ENCODE peak calls at places on chromosomes 6 and 20, in nine cellular contexts. A is testis, U is GM23248, B is lower lobe of right lung, V is HCT116, T is uterus, O is IMR-90, P is tibial nerve, S is small intestine. G is an unnamed sample. For H3K9me3 and H3K4me1, the result is how much of the 10 kb centered on the place peaks cover.

GRCh38 chr6:153272201-153272980 is 141.3 kb upstream of the RGS17 start:
- DNase-seq in U (no peak), O (no peak), V (no peak), A (no peak), S (no peak), T (no peak), P (no peak), B (no peak), G (no peak)

GRCh38 chr6:20801595-20801994 is 267.3 kb downstream of the CDKAL1 start:
- DNase-seq in B (no peak), T (no peak), P (no peak), V (no peak), S (no peak), U (no peak), A (no peak), O (no peak), G (no peak)

GRCh38 chr6:79630883-79631799 is at the start of gene SH3BGRL2:
- DNase-seq in P (peak), U (peak), V (peak), O (peak), A (peak), T (peak), S (peak), B (peak), G (peak)

GRCh38 chr20:37757550-37757949 is 63.7 kb downstream of the CTNNBL1 start:
- DNase-seq in B (no peak), V (no peak), S (no peak), U (no peak), P (no peak), T (no peak), A (no peak), O (no peak), G (no peak)

GRCh38 chr6:15296735-15297134 is 50.9 kb downstream of the JARID2 start:
- DNase-seq in S (no peak), O (no peak), U (no peak), B (no peak), A (no peak), T (no peak), V (no peak), P (no peak), G (no peak)

GRCh38 chr6:92690997-92691599 is 728.3 kb downstream of the EPHA7 start:
- DNase-seq in A (no peak), T (no peak), S (no peak), O (peak), V (no peak), B (no peak), U (no peak), P (no peak), G (no peak)

GRCh38 chr6:11428351-11428750 is 109.2 kb upstream of the TMEM170B start:
- DNase-seq in P (no peak), U (peak), V (no peak), O (no peak), B (no peak), T (no peak), S (no peak), A (no peak), G (no peak)

GRCh38 chr20:14413835-14414234 is 76.4 kb upstream of the FLRT3 start:
- DNase-seq in O (no peak), T (no peak), U (no peak), V (no peak), A (no peak), P (no peak), B (no peak), S (no peak), G (no peak)

GRCh38 chr6:32945106-32945761 is 4.4 kb upstream of the HLA-DMB start:
- DNase-seq in A (no peak), U (peak), B (no peak), P (no peak), T (no peak), V (no peak), S (peak), O (peak), G (no peak)

GRCh38 chr6:74289881-74290280 is 593.9 kb downstream of the CD109 start:
- DNase-seq in V (no peak), T (no peak), O (peak), B (no peak), A (no peak), P (no peak), S (no peak), U (peak), G (no peak)

GRCh38 chr20:64216036-64216435 is 39.5 kb upstream of the PCMTD2 start:
- DNase-seq in U (no peak), O (no peak), T (no peak), B (no peak), P (no peak), S (no peak), V (no peak), A (peak), G (peak)

GRCh38 chr6:6730831-6731230 is 142.3 kb downstream of the LY86 start:
- DNase-seq in P (no peak), T (peak), O (peak), A (no peak), S (no peak), U (peak), V (no peak), B (no peak), G (no peak)

GRCh38 chr6:170230520-170231390 is 60.1 kb downstream of the DLL1 start:
- DNase-seq in A (no peak), B (no peak), S (no peak), U (no peak), V (no peak), T (no peak), P (no peak), O (no peak), G (no peak)

GRCh38 chr6:21595951-21596378 is 2.4 kb downstream of the SOX4 start:
- DNase-seq in B (no peak), S (no peak), O (no peak), V (no peak), A (peak), P (no peak), T (no peak), U (peak), G (no peak)

GRCh38 chr6:108650781-108651180 is 90.1 kb downstream of the FOXO3 start:
- DNase-seq in T (no peak), V (no peak), U (peak), B (no peak), S (no peak), A (no peak), O (peak), P (no peak), G (no peak)

GRCh38 chr20:38094373-38094775 is 60.8 kb downstream of the RPRD1B start:
- DNase-seq in A (no peak), B (no peak), T (peak), O (peak), U (peak), P (peak), S (peak), V (no peak), G (peak)

GRCh38 chr20:40579701-40580100 is 109.3 kb downstream of the MAFB start:
- DNase-seq in B (no peak), A (no peak), V (no peak), U (no peak), S (no peak), P (no peak), O (no peak), T (no peak), G (no peak)

GRCh38 chr20:40582531-40582930 is 106.5 kb downstream of the MAFB start:
- DNase-seq in V (no peak), B (no peak), P (no peak), A (no peak), T (no peak), U (no peak), S (peak), O (no peak), G (no peak)

GRCh38 chr20:40584128-40584819 is 104.8 kb downstream of the MAFB start:
- DNase-seq in A (peak), P (no peak), V (no peak), U (no peak), T (no peak), B (no peak), S (peak), O (no peak), G (no peak)

GRCh38 chr20:40583195-40583594 is 105.8 kb downstream of the MAFB start:
- DNase-seq in T (no peak), A (no peak), U (no peak), S (no peak), V (no peak), O (no peak), B (peak), P (peak), G (no peak)

GRCh38 chr20:40578961-40579360 is 110.1 kb downstream of the MAFB start:
- DNase-seq in T (no peak), O (no peak), A (no peak), B (no peak), U (no peak), S (no peak), V (no peak), P (no peak), G (no peak)
- H3K9me3 ChIP-seq in T (under half), O (under half), A (under half), B (under half), U (under half), S (under half), V (under half), P (under half), G (under half)

DNA sequence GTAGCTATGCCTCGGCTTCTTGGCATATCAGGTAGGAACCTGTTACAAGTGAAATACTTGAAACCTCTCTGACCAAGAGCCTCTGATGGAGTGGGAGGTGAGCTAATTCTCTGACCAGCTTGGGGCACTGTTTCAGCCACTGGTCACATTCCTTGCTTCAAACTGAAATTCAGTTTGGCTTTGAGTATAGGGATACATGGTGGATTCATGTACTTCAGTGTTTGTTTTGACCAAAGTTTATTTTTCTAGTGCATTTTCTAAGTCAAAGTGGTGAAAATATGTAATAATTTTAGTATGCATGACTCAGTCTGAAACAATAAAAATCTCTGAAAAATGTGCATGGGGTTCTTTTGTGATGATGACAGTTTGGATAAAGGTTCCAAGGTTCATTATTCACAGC is 18.6 kb downstream of the TTPAL start:
- DNase-seq in U (peak), P (no peak), A (no peak), B (no peak), S (no peak), V (no peak), O (peak), T (no peak), G (no peak)
- H3K4me1 ChIP-seq in U (half or more), P (under half), A (under half), B (under half), S (under half), V (under half), O (under half), T (under half), G (under half)

GRCh38 chr6:155154158-155154830 is 109.5 kb upstream of the CLDN20 start:
- DNase-seq in B (no peak), P (no peak), O (peak), T (peak), V (no peak), U (peak), A (no peak), S (no peak), G (no peak)
- H3K4me3 ChIP-seq in B (no peak), P (no peak), O (no peak), T (no peak), V (no peak), U (peak), A (no peak), S (no peak), G (no peak)

GRCh38 chr6:167396659-167397490 is 72.0 kb downstream of the TTLL2 start:
- DNase-seq in B (no peak), P (no peak), T (no peak), V (no peak), O (no peak), U (no peak), A (no peak), S (no peak), G (no peak)

GRCh38 chr6:167394330-167394729 is 69.4 kb downstream of the TTLL2 start:
- DNase-seq in S (no peak), P (no peak), A (peak), V (no peak), U (no peak), B (no peak), O (no peak), T (no peak), G (no peak)

GRCh38 chr6:167397712-167398111 is 72.8 kb downstream of the TTLL2 start:
- DNase-seq in U (no peak), O (no peak), P (no peak), V (no peak), S (no peak), B (no peak), A (no peak), T (no peak), G (no peak)

GRCh38 chr6:167394820-167395219 is 69.9 kb downstream of the TTLL2 start:
- DNase-seq in A (no peak), B (no peak), T (no peak), V (no peak), U (no peak), O (no peak), S (no peak), P (no peak), G (no peak)

GRCh38 chr6:167396068-167396658 is 71.3 kb downstream of the TTLL2 start:
- DNase-seq in P (no peak), B (no peak), A (no peak), T (no peak), V (no peak), U (no peak), S (peak), O (no peak), G (no peak)
- H3K9me3 ChIP-seq in P (under half), B (under half), A (under half), T (under half), V (under half), U (under half), S (under half), O (under half), G (under half)

GRCh38 chr6:148769304-148769968 is 22.6 kb downstream of the UST start:
- DNase-seq in A (no peak), V (no peak), B (no peak), S (no peak), O (no peak), T (no peak), U (no peak), P (no peak), G (no peak)

GRCh38 chr6:148770408-148771211 is 23.8 kb downstream of the UST start:
- DNase-seq in U (no peak), O (no peak), P (no peak), A (no peak), S (peak), V (no peak), B (no peak), T (no peak), G (no peak)

GRCh38 chr6:148765878-148766808 is 19.3 kb downstream of the UST start:
- DNase-seq in O (no peak), U (no peak), T (no peak), A (no peak), P (no peak), S (no peak), V (no peak), B (no peak), G (no peak)

GRCh38 chr6:148771212-148771601 is 24.4 kb downstream of the UST start:
- DNase-seq in V (no peak), S (no peak), P (no peak), O (no peak), A (peak), T (no peak), U (no peak), B (peak), G (peak)

DNA sequence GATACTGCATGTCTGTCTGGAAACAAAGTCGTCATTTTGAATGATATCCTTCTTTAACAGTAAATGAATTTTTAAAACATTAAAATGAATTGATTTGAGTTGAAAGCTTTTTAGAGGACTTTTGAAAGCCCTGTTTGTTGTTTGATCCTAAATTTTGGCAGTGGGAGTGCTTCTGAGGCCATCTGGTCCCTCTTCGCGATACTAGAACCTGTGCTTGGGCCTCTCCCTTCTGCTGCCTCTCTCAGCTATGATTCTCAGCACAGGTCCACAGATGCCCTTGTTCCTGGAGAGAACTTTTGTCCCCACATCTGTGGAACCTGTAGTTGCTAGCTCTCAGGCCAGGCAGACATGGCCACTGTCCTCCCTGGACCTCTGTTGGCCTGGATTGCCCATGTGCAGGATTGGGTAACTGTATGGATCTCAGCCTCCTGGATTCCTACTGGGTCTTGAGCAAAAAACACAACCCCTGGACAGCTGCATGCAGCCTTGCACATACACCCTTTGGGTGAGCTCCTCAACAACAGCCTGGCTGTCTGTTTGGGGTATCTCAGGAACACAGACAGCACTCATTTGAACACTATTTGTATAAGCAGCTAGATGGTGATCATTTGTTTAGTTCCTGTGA is 21.9 kb downstream of the UST start:
- DNase-seq in U (no peak), O (no peak), T (no peak), V (no peak), P (no peak), A (no peak), S (no peak), B (no peak), G (no peak)
- H3K4me1 ChIP-seq in U (under half), O (under half), T (under half), V (under half), P (under half), A (under half), S (under half), B (under half), G (under half)

G was measured in stomach.